ENCODE peak calls at places on chromosome 11, in four cellular contexts. One of them, this sample, is unnamed.

GRCh38 chr11:73268671-73269271 is 3.4 kb upstream of the P2RY6 start:
- DNase-seq in stomach: peak
- DNase-seq in Panc1: no peak
- DNase-seq in K562: no peak
- DNase-seq in this sample: no peak

GRCh38 chr11:126943319-126943718 is 57.3 kb downstream of the KIRREL3 start:
- DNase-seq in K562: no peak
- DNase-seq in stomach: no peak
- DNase-seq in Panc1: no peak
- DNase-seq in this sample: no peak

GRCh38 chr11:35215945-35216344 is 77.0 kb downstream of the CD44 start:
- DNase-seq in stomach: no peak
- DNase-seq in Panc1: no peak
- DNase-seq in K562: no peak
- DNase-seq in this sample: no peak

GRCh38 chr11:11731311-11732083 is 109.7 kb upstream of the GALNT18 start:
- DNase-seq in K562: no peak
- DNase-seq in Panc1: no peak
- DNase-seq in stomach: no peak
- DNase-seq in this sample: no peak

GRCh38 chr11:62540804-62541671 is 5.6 kb downstream of the AHNAK start:
- DNase-seq in K562: no peak
- DNase-seq in stomach: no peak
- DNase-seq in Panc1: no peak
- DNase-seq in this sample: peak

GRCh38 chr11:2798951-2799761 is 86.4 kb downstream of the CDKN1C start:
- DNase-seq in stomach: peak
- DNase-seq in K562: no peak
- DNase-seq in Panc1: no peak
- DNase-seq in this sample: peak

GRCh38 chr11:2778630-2779498 is 79.1 kb upstream of the KCNQ1OT1 start:
- DNase-seq in Panc1: no peak
- DNase-seq in stomach: peak
- DNase-seq in K562: peak
- DNase-seq in this sample: peak

GRCh38 chr11:13924801-13925327 is 37.7 kb upstream of the SPON1 start:
- DNase-seq in stomach: no peak
- DNase-seq in K562: no peak
- DNase-seq in Panc1: no peak
- DNase-seq in this sample: no peak

GRCh38 chr11:13772223-13773046 is 104.0 kb downstream of the FAR1 start:
- DNase-seq in Panc1: peak
- DNase-seq in K562: peak
- DNase-seq in stomach: no peak
- DNase-seq in this sample: no peak

GRCh38 chr11:107857550-107858216 is 904 bp downstream of the SLC35F2 start:
- DNase-seq in stomach: no peak
- DNase-seq in K562: no peak
- DNase-seq in Panc1: peak
- DNase-seq in this sample: no peak

GRCh38 chr11:43984519-43985385 is 42.3 kb downstream of the C11orf96 start:
- DNase-seq in Panc1: no peak
- DNase-seq in stomach: peak
- DNase-seq in K562: no peak
- DNase-seq in this sample: no peak

GRCh38 chr11:24453129-24453723 is 43.6 kb upstream of the LUZP2 start:
- DNase-seq in K562: no peak
- DNase-seq in Panc1: no peak
- DNase-seq in stomach: no peak
- DNase-seq in this sample: no peak

GRCh38 chr11:81207421-81208054 is 1526.1 kb downstream of the FAM181B start:
- DNase-seq in Panc1: no peak
- DNase-seq in K562: no peak
- DNase-seq in stomach: no peak
- DNase-seq in this sample: no peak

GRCh38 chr11:47330002-47330911 is 22.2 kb downstream of the MYBPC3 start:
- DNase-seq in stomach: peak
- DNase-seq in Panc1: no peak
- DNase-seq in K562: no peak
- DNase-seq in this sample: no peak

GRCh38 chr11:107359701-107360100 is 97.9 kb downstream of the CWF19L2 start:
- DNase-seq in K562: no peak
- DNase-seq in stomach: no peak
- DNase-seq in Panc1: no peak
- DNase-seq in this sample: no peak

GRCh38 chr11:113896156-113896879 is 8.3 kb upstream of the HTR3B start:
- DNase-seq in stomach: peak
- DNase-seq in K562: peak
- DNase-seq in Panc1: no peak
- DNase-seq in this sample: peak

GRCh38 chr11:105003151-105003550 is 19.8 kb downstream of the CASP5 start:
- DNase-seq in Panc1: no peak
- DNase-seq in K562: no peak
- DNase-seq in stomach: no peak
- DNase-seq in this sample: no peak

GRCh38 chr11:19419813-19420212 is 179.1 kb upstream of the E2F8 start:
- DNase-seq in Panc1: no peak
- DNase-seq in stomach: no peak
- DNase-seq in K562: no peak
- DNase-seq in this sample: no peak

GRCh38 chr11:124748481-124749338 is 3.3 kb downstream of the VSIG2 start:
- DNase-seq in Panc1: no peak
- DNase-seq in K562: no peak
- DNase-seq in stomach: no peak
- DNase-seq in this sample: no peak

GRCh38 chr11:28529046-28529445 is 420.9 kb downstream of the METTL15 start:
- DNase-seq in Panc1: no peak
- DNase-seq in stomach: no peak
- DNase-seq in K562: no peak
- DNase-seq in this sample: no peak

GRCh38 chr11:61164610-61165424 is 3.6 kb upstream of the VPS37C start:
- DNase-seq in K562: no peak
- DNase-seq in stomach: peak
- DNase-seq in Panc1: no peak
- DNase-seq in this sample: no peak

GRCh38 chr11:42657169-42657568 is 654.6 kb upstream of the API5 start:
- DNase-seq in Panc1: no peak
- DNase-seq in stomach: no peak
- DNase-seq in K562: no peak
- DNase-seq in this sample: no peak

GRCh38 chr11:86442420-86442819 is 67.7 kb downstream of the CCDC81 start:
- DNase-seq in Panc1: no peak
- DNase-seq in K562: no peak
- DNase-seq in stomach: no peak
- DNase-seq in this sample: no peak

GRCh38 chr11:34345012-34345804 is 12.6 kb downstream of the ABTB2 start:
- DNase-seq in stomach: peak
- DNase-seq in Panc1: no peak
- DNase-seq in K562: no peak
- DNase-seq in this sample: no peak

GRCh38 chr11:38384568-38384967 is 1786.5 kb upstream of the RAG2 start:
- DNase-seq in K562: no peak
- DNase-seq in stomach: no peak
- DNase-seq in Panc1: no peak
- DNase-seq in this sample: no peak

GRCh38 chr11:12075822-12076821 is 34.3 kb upstream of the MICAL2 start:
- DNase-seq in Panc1: no peak
- DNase-seq in stomach: no peak
- DNase-seq in K562: no peak
- DNase-seq in this sample: peak

GRCh38 chr11:128582496-128583366 is 4.6 kb downstream of the ETS1 start:
- DNase-seq in stomach: no peak
- DNase-seq in K562: no peak
- DNase-seq in Panc1: peak
- DNase-seq in this sample: no peak

GRCh38 chr11:17747131-17747955 is 12.8 kb downstream of the KCNC1 start:
- DNase-seq in K562: no peak
- DNase-seq in stomach: no peak
- DNase-seq in Panc1: no peak
- DNase-seq in this sample: no peak

GRCh38 chr11:41461057-41461681 is 1.7 kb upstream of the LRRC4C start:
- DNase-seq in K562: peak
- DNase-seq in stomach: no peak
- DNase-seq in Panc1: peak
- DNase-seq in this sample: no peak

GRCh38 chr11:74380746-74381439 is 17.3 kb downstream of the PGM2L1 start:
- DNase-seq in stomach: peak
- DNase-seq in Panc1: no peak
- DNase-seq in K562: no peak
- DNase-seq in this sample: peak

GRCh38 chr11:125401746-125402145 is 94.3 kb downstream of the FEZ1 start:
- DNase-seq in K562: no peak
- DNase-seq in stomach: no peak
- DNase-seq in Panc1: no peak
- DNase-seq in this sample: no peak

GRCh38 chr11:47078751-47079524 is 97.7 kb downstream of the ARFGAP2 start:
- DNase-seq in K562: no peak
- DNase-seq in Panc1: no peak
- DNase-seq in stomach: no peak
- DNase-seq in this sample: no peak

GRCh38 chr11:44889266-44889665 is 61.4 kb downstream of the TP53I11 start:
- DNase-seq in stomach: no peak
- DNase-seq in K562: no peak
- DNase-seq in Panc1: no peak
- DNase-seq in this sample: no peak

GRCh38 chr11:109486129-109486528 is 64.1 kb downstream of the C11orf87 start:
- DNase-seq in Panc1: no peak
- DNase-seq in K562: no peak
- DNase-seq in stomach: no peak
- DNase-seq in this sample: no peak

GRCh38 chr11:112200252-112200651 is 24.9 kb downstream of the BCO2 start:
- DNase-seq in Panc1: no peak
- DNase-seq in K562: no peak
- DNase-seq in stomach: no peak
- DNase-seq in this sample: no peak

GRCh38 chr11:70788247-70789022 is 390.1 kb downstream of the CTTN start:
- DNase-seq in stomach: no peak
- DNase-seq in Panc1: peak
- DNase-seq in K562: peak
- DNase-seq in this sample: no peak

GRCh38 chr11:133821776-133822175 is 23.5 kb downstream of the SPATA19 start:
- DNase-seq in K562: peak
- DNase-seq in stomach: peak
- DNase-seq in Panc1: no peak
- DNase-seq in this sample: peak

GRCh38 chr11:69473520-69473894 is 8.0 kb upstream of the LINC01488 start:
- DNase-seq in K562: no peak
- DNase-seq in stomach: no peak
- DNase-seq in Panc1: no peak
- DNase-seq in this sample: no peak

GRCh38 chr11:69475141-69475865 is 6.2 kb upstream of the LINC01488 start:
- DNase-seq in stomach: no peak
- DNase-seq in Panc1: no peak
- DNase-seq in K562: no peak
- DNase-seq in this sample: no peak

GRCh38 chr11:69475866-69476714 is 5.4 kb upstream of the LINC01488 start:
- DNase-seq in K562: no peak
- DNase-seq in stomach: no peak
- DNase-seq in Panc1: no peak
- DNase-seq in this sample: no peak

GRCh38 chr11:69472766-69473519 is 8.5 kb upstream of the LINC01488 start:
- DNase-seq in stomach: no peak
- DNase-seq in K562: no peak
- DNase-seq in Panc1: no peak
- DNase-seq in this sample: no peak

DNA sequence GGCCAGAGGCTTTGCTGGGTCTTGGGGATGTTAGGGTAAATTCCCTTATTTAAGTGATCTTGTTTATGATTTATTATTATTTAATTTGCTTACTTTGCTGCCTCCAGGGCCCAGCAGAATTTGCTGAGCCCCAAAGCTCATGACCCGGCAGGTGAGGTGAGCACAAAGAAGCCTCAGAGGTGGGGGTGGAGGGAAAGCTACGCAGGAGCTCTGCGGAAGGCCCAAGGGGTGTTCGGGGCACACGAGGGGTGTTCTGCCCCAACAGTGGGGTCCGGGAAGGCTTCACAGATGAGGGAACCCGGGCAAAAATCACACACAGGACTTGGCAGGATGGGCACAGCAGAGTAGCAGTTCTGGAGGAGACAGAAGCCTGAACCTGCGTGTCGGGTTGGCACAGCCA is 6.7 kb upstream of the LINC01488 start:
- DNase-seq in Panc1: no peak
- DNase-seq in stomach: no peak
- DNase-seq in K562: no peak
- DNase-seq in this sample: no peak
- TF ChIP-seq POLR2AphosphoS5 in Panc1: no peak
- TF ChIP-seq POLR2AphosphoS5 in stomach: no peak
- TF ChIP-seq POLR2AphosphoS5 in K562: no peak
- TF ChIP-seq POLR2AphosphoS5 in this sample: no peak

GRCh38 chr11:123063396-123064267 is 1.7 kb upstream of the HSPA8 start:
- DNase-seq in K562: no peak
- DNase-seq in stomach: peak
- DNase-seq in Panc1: no peak
- DNase-seq in this sample: peak
- TF ChIP-seq POLR2AphosphoS5 in K562: no peak
- TF ChIP-seq POLR2AphosphoS5 in stomach: no peak
- TF ChIP-seq POLR2AphosphoS5 in Panc1: no peak
- TF ChIP-seq POLR2AphosphoS5 in this sample: peak

GRCh38 chr11:77547047-77547836 is 42.5 kb upstream of the AQP11 start:
- DNase-seq in stomach: no peak
- DNase-seq in K562: no peak
- DNase-seq in Panc1: no peak
- DNase-seq in this sample: no peak

GRCh38 chr11:77548552-77549439 is 41.0 kb upstream of the AQP11 start:
- DNase-seq in stomach: no peak
- DNase-seq in K562: no peak
- DNase-seq in Panc1: no peak
- DNase-seq in this sample: no peak

GRCh38 chr11:77542296-77542695 is 47.5 kb upstream of the AQP11 start:
- DNase-seq in Panc1: no peak
- DNase-seq in stomach: no peak
- DNase-seq in K562: no peak
- DNase-seq in this sample: no peak

GRCh38 chr11:77547863-77548551 is 41.7 kb upstream of the AQP11 start:
- DNase-seq in stomach: no peak
- DNase-seq in K562: peak
- DNase-seq in Panc1: peak
- DNase-seq in this sample: peak
- TF ChIP-seq POLR2AphosphoS5 in stomach: no peak
- TF ChIP-seq POLR2AphosphoS5 in K562: no peak
- TF ChIP-seq POLR2AphosphoS5 in Panc1: no peak
- TF ChIP-seq POLR2AphosphoS5 in this sample: no peak

GRCh38 chr11:95230054-95231034 is 658 bp downstream of the SESN3 start:
- DNase-seq in K562: peak
- DNase-seq in stomach: no peak
- DNase-seq in Panc1: no peak
- DNase-seq in this sample: peak

GRCh38 chr11:95232666-95233065 is 1.7 kb upstream of the SESN3 start:
- DNase-seq in Panc1: no peak
- DNase-seq in stomach: no peak
- DNase-seq in K562: no peak
- DNase-seq in this sample: no peak

GRCh38 chr11:95231881-95232605 is 1.0 kb upstream of the SESN3 start:
- DNase-seq in stomach: peak
- DNase-seq in Panc1: no peak
- DNase-seq in K562: no peak
- DNase-seq in this sample: peak

GRCh38 chr11:95229199-95230053 is 1.6 kb downstream of the SESN3 start:
- DNase-seq in Panc1: no peak
- DNase-seq in stomach: no peak
- DNase-seq in K562: no peak
- DNase-seq in this sample: no peak

GRCh38 chr11:95231126-95231880 is at the start of gene SESN3:
- DNase-seq in Panc1: peak
- DNase-seq in stomach: peak
- DNase-seq in K562: peak
- DNase-seq in this sample: peak
- TF ChIP-seq POLR2AphosphoS5 in Panc1: no peak
- TF ChIP-seq POLR2AphosphoS5 in stomach: peak
- TF ChIP-seq POLR2AphosphoS5 in K562: no peak
- TF ChIP-seq POLR2AphosphoS5 in this sample: peak